ENCODE peak calls at places on chromosome 4, in nine cellular contexts. F is GM10248; R is AG09309; E is activated naive CD4-positive, alpha-beta T cell treated with anti-CD3 and anti-CD28 coated beads, Interleukin-2, amount 50 U/mL, for 72 hours; U is HEK293T; N is activated CD4-positive, alpha-beta T cell treated with anti-CD3 and anti-CD28 coated beads, Interleukin-2, amount 50 U/mL, for 24 hours; D is fibroblast of pulmonary artery; K is HFFc6; X is H9. Y is an unnamed sample.

GRCh38 chr4:150139297-150139696 is 61.1 kb downstream of the DCLK2 start:
- DNase-seq in D (no peak), F (no peak), X (no peak), U (no peak), K (no peak), N (no peak), E (no peak), R (no peak), Y (no peak)

GRCh38 chr4:11931266-11931665 is 502.6 kb upstream of the HS3ST1 start:
- DNase-seq in F (no peak), E (no peak), R (no peak), K (no peak), D (peak), N (no peak), U (no peak), X (no peak), Y (no peak)

GRCh38 chr4:37188100-37188499 is 56.4 kb upstream of the NWD2 start:
- DNase-seq in E (no peak), R (no peak), X (peak), N (no peak), U (peak), K (no peak), D (no peak), F (no peak), Y (no peak)

GRCh38 chr4:54542540-54543041 is 115.2 kb upstream of the KIT start:
- DNase-seq in K (no peak), R (no peak), N (no peak), E (no peak), D (peak), U (no peak), F (no peak), X (no peak), Y (no peak)

GRCh38 chr4:180617203-180617602 is 1626.0 kb upstream of the TENM3 start:
- DNase-seq in N (no peak), D (no peak), K (no peak), F (no peak), X (no peak), U (peak), E (no peak), R (no peak), Y (peak)

GRCh38 chr4:141036786-141037185 is 96.5 kb downstream of the RNF150 start:
- DNase-seq in K (peak), R (no peak), X (no peak), E (no peak), F (no peak), D (no peak), U (no peak), N (no peak), Y (no peak)

GRCh38 chr4:185004562-185005208 is 13.6 kb upstream of the HELT start:
- DNase-seq in F (no peak), D (no peak), R (no peak), U (no peak), N (no peak), X (peak), E (no peak), K (no peak), Y (no peak)

GRCh38 chr4:163344147-163345050 is 707 bp downstream of the NPY5R start:
- DNase-seq in E (no peak), D (no peak), X (peak), U (peak), R (no peak), F (no peak), N (no peak), K (no peak), Y (no peak)

GRCh38 chr4:118363166-118363565 is 10.4 kb upstream of the PRSS12 start:
- DNase-seq in K (no peak), N (no peak), E (no peak), D (no peak), F (no peak), U (no peak), R (no peak), X (no peak), Y (no peak)

GRCh38 chr4:177632481-177632880 is 190.2 kb upstream of the AGA start:
- DNase-seq in N (no peak), K (no peak), E (no peak), U (no peak), F (no peak), X (no peak), R (no peak), D (peak), Y (no peak)

GRCh38 chr4:8391972-8392371 is 48.6 kb downstream of the ACOX3 start:
- DNase-seq in E (no peak), F (peak), R (peak), K (peak), U (no peak), X (no peak), D (peak), N (no peak), Y (peak)

Y was measured in fibroblast of mammary gland.